ENCODE peak calls at places on chromosome 15, in five cellular contexts. One of them, this sample, is unnamed. For H3K9me3, the result is how much of the 10 kb centered on the place peaks cover.

GRCh38 chr15:84605225-84605882 is 4.5 kb downstream of the ZSCAN2 start:
- DNase-seq in ovary: no peak
- DNase-seq in trophoblast cell: no peak
- DNase-seq in left ventricle myocardium inferior: no peak
- DNase-seq in CD8-positive, alpha-beta T cell: no peak
- DNase-seq in this sample: no peak

GRCh38 chr15:46110755-46111154 is 475.9 kb downstream of the SQOR start:
- DNase-seq in ovary: no peak
- DNase-seq in trophoblast cell: no peak
- DNase-seq in left ventricle myocardium inferior: no peak
- DNase-seq in CD8-positive, alpha-beta T cell: no peak
- DNase-seq in this sample: no peak

GRCh38 chr15:88714782-88715372 is 76.1 kb downstream of the ISG20 start:
- DNase-seq in ovary: no peak
- DNase-seq in trophoblast cell: no peak
- DNase-seq in left ventricle myocardium inferior: no peak
- DNase-seq in CD8-positive, alpha-beta T cell: no peak
- DNase-seq in this sample: no peak

GRCh38 chr15:84947947-84948830 is 33.5 kb upstream of the PDE8A start:
- DNase-seq in ovary: no peak
- DNase-seq in trophoblast cell: peak
- DNase-seq in left ventricle myocardium inferior: peak
- DNase-seq in CD8-positive, alpha-beta T cell: no peak
- DNase-seq in this sample: peak

GRCh38 chr15:87597346-87598052 is 659.0 kb downstream of the NTRK3 start:
- DNase-seq in ovary: no peak
- DNase-seq in trophoblast cell: no peak
- DNase-seq in left ventricle myocardium inferior: no peak
- DNase-seq in CD8-positive, alpha-beta T cell: peak
- DNase-seq in this sample: no peak

GRCh38 chr15:91873133-91873526 is 19.6 kb downstream of the SLCO3A1 start:
- DNase-seq in ovary: no peak
- DNase-seq in trophoblast cell: no peak
- DNase-seq in left ventricle myocardium inferior: no peak
- DNase-seq in CD8-positive, alpha-beta T cell: no peak
- DNase-seq in this sample: no peak

GRCh38 chr15:37098468-37099320 is 1.7 kb downstream of the MEIS2 start:
- DNase-seq in ovary: peak
- DNase-seq in trophoblast cell: peak
- DNase-seq in left ventricle myocardium inferior: peak
- DNase-seq in CD8-positive, alpha-beta T cell: no peak
- DNase-seq in this sample: peak

GRCh38 chr15:62606376-62607164 is 436.0 kb upstream of the TPM1 start:
- DNase-seq in ovary: no peak
- DNase-seq in trophoblast cell: no peak
- DNase-seq in left ventricle myocardium inferior: no peak
- DNase-seq in CD8-positive, alpha-beta T cell: no peak
- DNase-seq in this sample: peak

GRCh38 chr15:98163319-98164030 is 203.0 kb downstream of the ARRDC4 start:
- DNase-seq in ovary: no peak
- DNase-seq in trophoblast cell: no peak
- DNase-seq in left ventricle myocardium inferior: no peak
- DNase-seq in CD8-positive, alpha-beta T cell: no peak
- DNase-seq in this sample: no peak

GRCh38 chr15:71775857-71776256 is 34.5 kb upstream of the NR2E3 start:
- DNase-seq in ovary: no peak
- DNase-seq in trophoblast cell: peak
- DNase-seq in left ventricle myocardium inferior: no peak
- DNase-seq in CD8-positive, alpha-beta T cell: no peak
- DNase-seq in this sample: no peak

GRCh38 chr15:82808634-82809041 is 790 bp upstream of the WHAMM start:
- DNase-seq in ovary: no peak
- DNase-seq in trophoblast cell: no peak
- DNase-seq in left ventricle myocardium inferior: no peak
- DNase-seq in CD8-positive, alpha-beta T cell: no peak
- DNase-seq in this sample: no peak
- H3K4me3 ChIP-seq in ovary: peak
- H3K4me3 ChIP-seq in trophoblast cell: no peak
- H3K4me3 ChIP-seq in left ventricle myocardium inferior: peak
- H3K4me3 ChIP-seq in CD8-positive, alpha-beta T cell: no peak
- H3K4me3 ChIP-seq in this sample: no peak

DNA sequence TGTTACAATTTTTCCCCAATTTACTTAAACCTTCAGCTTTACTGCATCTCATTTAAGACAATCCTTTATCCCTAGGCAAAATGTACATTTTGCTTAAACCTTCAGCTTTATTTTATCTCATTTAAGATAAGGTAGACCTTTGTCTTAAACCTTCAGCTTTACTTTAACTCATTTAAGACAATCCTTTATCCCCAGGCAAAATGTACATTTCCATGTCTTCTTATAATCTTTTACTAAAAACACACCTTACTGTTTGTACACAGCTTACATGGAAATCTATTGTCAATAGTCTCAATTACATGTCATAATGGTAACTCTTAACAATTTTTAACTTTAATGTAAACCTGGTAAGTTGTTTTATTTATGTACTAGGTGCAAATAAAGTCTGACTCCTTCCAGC is 58.7 kb upstream of the MKRN3 start:
- DNase-seq in ovary: no peak
- DNase-seq in trophoblast cell: no peak
- DNase-seq in left ventricle myocardium inferior: no peak
- DNase-seq in CD8-positive, alpha-beta T cell: no peak
- DNase-seq in this sample: no peak
- H3K9me3 ChIP-seq in ovary: under half
- H3K9me3 ChIP-seq in trophoblast cell: under half
- H3K9me3 ChIP-seq in left ventricle myocardium inferior: under half
- H3K9me3 ChIP-seq in CD8-positive, alpha-beta T cell: under half
- H3K9me3 ChIP-seq in this sample: under half

DNA sequence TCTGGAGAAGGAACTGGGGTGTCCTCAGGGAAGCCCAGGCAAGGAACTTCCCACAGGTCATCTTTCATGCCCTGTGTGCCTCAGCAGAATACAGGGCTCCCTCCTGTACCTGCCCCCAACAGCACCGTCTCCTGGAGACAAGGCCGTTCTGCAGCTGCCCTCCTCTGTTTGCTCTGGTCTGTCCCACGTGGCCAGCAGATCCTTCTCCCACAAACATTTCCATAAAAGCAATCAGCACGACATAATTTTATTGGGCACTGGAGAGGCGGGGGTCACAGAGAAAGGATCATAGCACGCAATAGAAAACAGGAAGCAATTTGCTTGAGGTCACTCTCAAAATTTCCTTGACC is 29.5 kb downstream of the STARD5 start:
- DNase-seq in ovary: no peak
- DNase-seq in trophoblast cell: no peak
- DNase-seq in left ventricle myocardium inferior: no peak
- DNase-seq in CD8-positive, alpha-beta T cell: no peak
- DNase-seq in this sample: no peak
- H3K4me3 ChIP-seq in ovary: no peak
- H3K4me3 ChIP-seq in trophoblast cell: no peak
- H3K4me3 ChIP-seq in left ventricle myocardium inferior: no peak
- H3K4me3 ChIP-seq in CD8-positive, alpha-beta T cell: peak
- H3K4me3 ChIP-seq in this sample: no peak

DNA sequence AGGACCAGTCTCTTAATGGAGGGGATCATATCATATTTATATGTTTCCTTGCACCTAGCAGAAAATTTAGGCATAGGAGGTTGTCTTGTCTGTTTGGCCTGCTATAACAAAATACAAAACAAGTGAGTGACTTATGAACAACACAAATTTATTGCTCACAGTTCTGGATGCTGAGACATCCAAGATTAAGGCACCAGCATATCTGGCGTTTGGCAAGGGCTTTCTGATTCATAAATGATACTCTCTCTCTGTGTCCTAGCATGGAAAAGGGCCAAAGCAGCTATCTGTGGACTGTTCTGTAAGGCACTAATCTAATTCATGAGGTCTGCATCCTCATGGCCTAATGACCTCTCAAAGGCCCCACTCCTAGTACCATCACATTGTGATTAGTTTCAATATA is 683.0 kb downstream of the NR2F2 start:
- DNase-seq in ovary: no peak
- DNase-seq in trophoblast cell: peak
- DNase-seq in left ventricle myocardium inferior: no peak
- DNase-seq in CD8-positive, alpha-beta T cell: no peak
- DNase-seq in this sample: no peak
- H3K9me3 ChIP-seq in ovary: under half
- H3K9me3 ChIP-seq in trophoblast cell: under half
- H3K9me3 ChIP-seq in left ventricle myocardium inferior: under half
- H3K9me3 ChIP-seq in CD8-positive, alpha-beta T cell: under half
- H3K9me3 ChIP-seq in this sample: under half

GRCh38 chr15:93087825-93088199 is 1.2 kb downstream of the RGMA start:
- DNase-seq in ovary: peak
- DNase-seq in trophoblast cell: peak
- DNase-seq in left ventricle myocardium inferior: peak
- DNase-seq in CD8-positive, alpha-beta T cell: peak
- DNase-seq in this sample: no peak
- H3K4me3 ChIP-seq in ovary: peak
- H3K4me3 ChIP-seq in trophoblast cell: no peak
- H3K4me3 ChIP-seq in left ventricle myocardium inferior: peak
- H3K4me3 ChIP-seq in CD8-positive, alpha-beta T cell: peak
- H3K4me3 ChIP-seq in this sample: peak

DNA sequence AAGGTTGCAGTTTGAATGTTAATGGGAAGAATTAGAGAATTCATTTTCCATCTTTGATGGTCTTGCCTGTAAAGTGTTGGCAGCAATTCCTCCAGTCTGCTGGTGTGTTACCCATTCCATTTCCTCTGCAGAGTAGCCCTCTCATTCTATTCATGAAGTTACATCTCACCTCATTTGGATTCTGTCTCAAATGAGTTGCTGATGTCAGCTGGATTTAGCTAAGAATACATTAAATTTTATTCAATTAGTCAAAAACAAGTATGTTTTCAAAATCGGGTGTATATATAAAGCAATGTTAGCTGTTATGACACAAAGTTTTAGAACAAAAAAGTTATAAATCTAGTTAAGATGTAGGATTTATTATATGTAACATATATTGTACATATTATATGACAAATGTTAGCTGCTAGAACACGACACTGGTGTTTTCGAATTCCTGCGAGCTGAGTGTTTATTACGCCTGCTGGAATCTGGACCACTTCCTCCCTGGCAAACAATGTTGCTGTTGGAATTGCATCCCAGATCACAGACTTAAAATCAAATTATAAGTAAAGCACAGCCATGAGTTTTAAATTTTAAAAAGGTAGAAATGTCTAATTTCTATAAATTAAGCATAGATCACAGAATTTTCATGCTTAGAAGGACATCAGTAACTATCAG is 516.2 kb downstream of the OCA2 start:
- DNase-seq in ovary: no peak
- DNase-seq in trophoblast cell: no peak
- DNase-seq in left ventricle myocardium inferior: no peak
- DNase-seq in CD8-positive, alpha-beta T cell: no peak
- DNase-seq in this sample: no peak
- H3K9me3 ChIP-seq in ovary: under half
- H3K9me3 ChIP-seq in trophoblast cell: under half
- H3K9me3 ChIP-seq in left ventricle myocardium inferior: under half
- H3K9me3 ChIP-seq in CD8-positive, alpha-beta T cell: under half
- H3K9me3 ChIP-seq in this sample: under half

GRCh38 chr15:77417642-77418041 is 2.3 kb downstream of the PEAK1 start:
- DNase-seq in ovary: no peak
- DNase-seq in trophoblast cell: no peak
- DNase-seq in left ventricle myocardium inferior: no peak
- DNase-seq in CD8-positive, alpha-beta T cell: no peak
- DNase-seq in this sample: no peak
- H3K4me3 ChIP-seq in ovary: no peak
- H3K4me3 ChIP-seq in trophoblast cell: no peak
- H3K4me3 ChIP-seq in left ventricle myocardium inferior: peak
- H3K4me3 ChIP-seq in CD8-positive, alpha-beta T cell: no peak
- H3K4me3 ChIP-seq in this sample: peak

GRCh38 chr15:100116416-100117190 is 225.2 kb downstream of the ADAMTS17 start:
- DNase-seq in ovary: peak
- DNase-seq in trophoblast cell: no peak
- DNase-seq in left ventricle myocardium inferior: peak
- DNase-seq in CD8-positive, alpha-beta T cell: no peak
- DNase-seq in this sample: no peak

GRCh38 chr15:100121285-100121684 is 220.5 kb downstream of the ADAMTS17 start:
- DNase-seq in ovary: no peak
- DNase-seq in trophoblast cell: no peak
- DNase-seq in left ventricle myocardium inferior: no peak
- DNase-seq in CD8-positive, alpha-beta T cell: no peak
- DNase-seq in this sample: no peak

GRCh38 chr15:100115711-100116090 is 226.1 kb downstream of the ADAMTS17 start:
- DNase-seq in ovary: no peak
- DNase-seq in trophoblast cell: no peak
- DNase-seq in left ventricle myocardium inferior: no peak
- DNase-seq in CD8-positive, alpha-beta T cell: no peak
- DNase-seq in this sample: no peak

GRCh38 chr15:100120111-100120510 is 221.7 kb downstream of the ADAMTS17 start:
- DNase-seq in ovary: no peak
- DNase-seq in trophoblast cell: no peak
- DNase-seq in left ventricle myocardium inferior: no peak
- DNase-seq in CD8-positive, alpha-beta T cell: no peak
- DNase-seq in this sample: no peak

GRCh38 chr15:100118546-100118945 is 223.2 kb downstream of the ADAMTS17 start:
- DNase-seq in ovary: no peak
- DNase-seq in trophoblast cell: no peak
- DNase-seq in left ventricle myocardium inferior: no peak
- DNase-seq in CD8-positive, alpha-beta T cell: no peak
- DNase-seq in this sample: no peak
- H3K9me3 ChIP-seq in ovary: under half
- H3K9me3 ChIP-seq in trophoblast cell: under half
- H3K9me3 ChIP-seq in left ventricle myocardium inferior: under half
- H3K9me3 ChIP-seq in CD8-positive, alpha-beta T cell: under half
- H3K9me3 ChIP-seq in this sample: under half